ENCODE peak calls at places on chromosomes 16 and 17, in five cellular contexts. A, X, I, C and M are unnamed samples.

GRCh38 chr16:17476414-17477259 is 5.9 kb upstream of the XYLT1 start:
- DNase-seq in X (peak; percentile 65), A (no peak), I (peak; percentile 83), C (peak; percentile 82), M (no peak)

GRCh38 chr16:88560722-88561484 is 9.3 kb upstream of the ZC3H18 start:
- DNase-seq in A (no peak), X (peak; percentile 39), C (no peak), I (no peak), M (no peak)

GRCh38 chr17:19426631-19427030 is 15.6 kb downstream of the RNF112 start:
- DNase-seq in C (no peak), A (no peak), I (no peak), X (no peak), M (no peak)

GRCh38 chr16:4891886-4892216 is 44.6 kb downstream of the UBN1 start:
- DNase-seq in X (no peak), A (no peak), C (no peak), I (no peak), M (no peak)

GRCh38 chr16:30478766-30479478 is 6.4 kb downstream of the ITGAL start:
- DNase-seq in X (no peak), A (no peak), I (no peak), C (no peak), M (no peak)

GRCh38 chr17:41539071-41539492 is 11.0 kb upstream of the KRT19 start:
- DNase-seq in I (no peak), C (no peak), X (no peak), A (no peak), M (no peak)

GRCh38 chr16:11914759-11915643 is 755 bp downstream of the GSPT1 start:
- DNase-seq in C (peak; percentile 44), X (peak; percentile 58), I (peak; percentile 85), A (peak; percentile 27), M (no peak)

GRCh38 chr16:1349951-1350350 is 1.7 kb downstream of the TSR3 start:
- DNase-seq in C (no peak), X (no peak), A (no peak), I (no peak), M (no peak)

GRCh38 chr16:65658339-65659275 is 536.7 kb upstream of the CDH11 start:
- DNase-seq in X (no peak), A (no peak), C (no peak), I (peak; percentile 87), M (no peak)

GRCh38 chr16:50403491-50403890 is 34.7 kb upstream of the BRD7 start:
- DNase-seq in C (peak; percentile 42), X (no peak), A (no peak), I (no peak), M (no peak)

GRCh38 chr16:89507834-89508590 is at the start of gene SPG7:
- DNase-seq in A (peak; percentile 87), C (peak; percentile 86), X (peak; percentile 96), I (peak; percentile 96), M (peak; percentile 54)

GRCh38 chr17:60525624-60526514 is at the start of gene APPBP2:
- DNase-seq in A (peak; percentile 69), X (peak; percentile 74), I (peak; percentile 97), C (peak; percentile 88), M (peak; percentile 39)

GRCh38 chr17:3935140-3935542 is 18.9 kb upstream of the P2RX1 start:
- DNase-seq in I (no peak), C (peak; percentile 78), X (peak; percentile 73), A (no peak), M (no peak)

GRCh38 chr16:2717360-2718263 is 2.4 kb downstream of the PRSS27 start:
- DNase-seq in A (no peak), C (peak; percentile 8), I (no peak), X (no peak), M (no peak)

GRCh38 chr17:22717211-22717610 is 1024.9 kb downstream of the KCNJ18 start:
- DNase-seq in C (no peak), A (no peak), I (no peak), X (no peak), M (no peak)

GRCh38 chr17:31907342-31907975 is 6.0 kb upstream of the UTP6 start:
- DNase-seq in A (peak; percentile 40), C (peak; percentile 57), X (no peak), I (no peak), M (no peak)

DNA sequence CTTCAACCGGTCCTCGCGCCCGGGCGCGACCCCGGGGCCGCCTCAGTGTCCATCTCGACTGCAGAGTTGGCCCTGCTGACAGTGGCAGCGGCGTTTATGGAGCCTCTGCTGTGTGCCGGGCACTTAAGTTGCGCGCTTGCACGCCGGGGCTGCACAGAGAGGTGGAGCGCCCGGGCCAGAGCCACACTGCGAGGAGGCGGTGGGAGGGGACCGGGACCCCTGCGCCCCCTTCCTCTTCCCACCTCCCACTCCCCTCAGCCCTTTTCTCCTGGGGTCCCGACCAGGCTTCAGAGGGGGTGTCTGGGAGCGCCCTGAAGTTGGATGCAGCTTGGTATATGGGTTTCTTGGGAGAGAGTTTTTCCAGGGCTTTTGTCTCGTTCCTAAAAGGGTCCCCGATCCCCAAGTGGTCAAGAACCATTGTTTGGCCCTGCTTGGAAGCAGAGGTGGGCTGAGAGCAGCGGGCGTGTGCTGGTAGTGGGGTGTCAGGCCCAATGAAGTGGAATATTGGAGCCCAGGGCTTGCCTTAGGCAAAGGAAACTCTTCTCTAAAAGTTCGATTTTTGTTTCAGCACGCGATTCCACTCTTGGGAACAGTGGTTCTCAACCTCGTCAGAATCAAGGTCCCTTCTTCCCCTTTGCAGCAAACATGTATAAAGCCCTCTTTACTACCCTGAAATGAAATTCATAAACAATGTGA is 605 bp downstream of the MRTFB start:
- DNase-seq in C (no peak), A (peak; percentile 30), X (no peak), I (no peak), M (no peak)
- TF ChIP-seq CTCF in C (no peak), A (no peak), X (no peak), I (no peak), M (no peak)

GRCh38 chr17:75546181-75546580 is 20.7 kb downstream of the LLGL2 start:
- DNase-seq in I (no peak), C (peak; percentile 52), X (no peak), A (no peak), M (no peak)

GRCh38 chr17:75544250-75544649 is 18.8 kb downstream of the LLGL2 start:
- DNase-seq in C (no peak), I (no peak), X (no peak), A (no peak), M (no peak)

GRCh38 chr17:75549246-75550138 is 24.0 kb downstream of the LLGL2 start:
- DNase-seq in I (no peak), C (peak; percentile 96), A (no peak), X (peak; percentile 95), M (no peak)

GRCh38 chr17:75548839-75549238 is 23.3 kb downstream of the LLGL2 start:
- DNase-seq in I (no peak), C (no peak), X (no peak), A (no peak), M (no peak)

GRCh38 chr17:75547091-75547490 is 21.6 kb downstream of the LLGL2 start:
- DNase-seq in C (peak; percentile 42), A (no peak), I (no peak), X (no peak), M (no peak)
- TF ChIP-seq CTCF in C (no peak), A (no peak), I (no peak), X (no peak), M (no peak)

GRCh38 chr16:54191163-54191562 is 95.4 kb downstream of the IRX3 start:
- DNase-seq in I (no peak), C (no peak), X (no peak), A (no peak), M (no peak)
- TF ChIP-seq CTCF in I (no peak), C (no peak), X (no peak), A (no peak), M (no peak)

DNA sequence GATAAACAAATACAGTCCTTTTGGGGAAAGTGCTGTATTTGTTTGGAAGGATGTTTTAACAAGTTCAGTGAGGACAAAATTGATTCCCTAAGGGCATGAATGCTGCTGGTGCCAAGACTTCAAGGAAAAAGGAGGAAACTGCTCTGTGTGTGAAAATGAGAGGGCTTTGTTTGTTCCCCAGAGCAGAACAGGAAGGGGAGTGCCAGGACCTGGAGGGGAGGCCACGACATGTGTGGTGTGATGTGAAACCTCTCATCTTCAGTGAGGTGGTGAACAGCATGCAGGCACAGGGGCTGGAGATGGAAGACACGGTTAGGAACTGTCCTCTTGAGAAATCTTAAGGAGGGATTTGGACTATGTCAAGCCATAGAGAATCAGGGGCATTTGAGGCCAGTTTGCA is 46.6 kb upstream of the GRIN2A start:
- DNase-seq in I (no peak), A (no peak), X (peak; percentile 13), C (no peak), M (no peak)
- TF ChIP-seq CTCF in I (no peak), A (no peak), X (no peak), C (no peak), M (no peak)

DNA sequence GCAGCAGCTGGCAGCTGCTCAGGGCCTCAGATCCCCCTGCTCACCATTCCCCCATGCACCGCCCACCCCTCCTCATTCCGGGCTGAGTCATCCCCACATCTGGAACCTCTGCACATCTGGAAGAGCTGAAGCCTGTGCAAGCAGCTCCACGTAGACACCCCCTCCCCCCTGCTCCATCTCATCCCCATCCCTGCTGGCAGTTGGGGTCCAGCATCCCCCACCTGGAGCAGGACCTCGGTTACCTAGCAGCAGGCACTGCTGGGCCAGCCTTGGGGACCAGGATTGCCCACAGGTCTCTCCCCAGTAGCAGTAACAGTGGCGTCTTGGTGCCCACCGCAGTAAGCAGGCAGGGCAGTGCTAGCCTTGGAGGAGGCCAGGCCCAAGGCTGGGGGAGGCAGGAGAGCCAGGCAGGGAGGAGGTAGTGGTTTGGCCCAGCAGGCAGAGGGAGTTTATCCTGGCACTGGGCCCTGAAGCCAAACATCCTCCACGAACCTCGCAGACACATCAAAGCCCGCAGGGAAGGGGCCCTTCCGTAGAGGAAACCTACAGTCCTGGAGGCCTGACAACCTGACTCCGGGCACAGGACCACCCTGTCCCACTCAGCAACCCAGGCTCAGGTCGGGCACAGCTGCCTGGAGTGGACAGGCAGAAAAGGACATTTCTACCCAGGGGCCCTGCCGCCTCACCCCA is 7.7 kb upstream of the TMEM92 start:
- DNase-seq in I (peak; percentile 89), A (no peak), X (peak; percentile 83), C (peak; percentile 68), M (no peak)
- TF ChIP-seq CTCF in I (no peak), A (no peak), X (no peak), C (no peak), M (no peak)